ENCODE peak calls at places on chromosomes 11 and 22, in four cellular contexts. H is SK-N-SH, J is GM12878, G is HepG2. Z is an unnamed sample.

GRCh38 chr11:84685976-84686375 is 941.2 kb downstream of the DLG2 start:
- DNase-seq in J (no peak), H (no peak), G (no peak), Z (no peak)

GRCh38 chr11:72668645-72669347 is 5.4 kb downstream of the PDE2A start:
- DNase-seq in G (no peak), J (peak), H (no peak), Z (no peak)

GRCh38 chr11:124890701-124891389 is 6.8 kb downstream of the ROBO4 start:
- DNase-seq in J (no peak), G (no peak), H (peak), Z (no peak)

GRCh38 chr11:69377029-69377952 is 83.3 kb downstream of the MYEOV start:
- DNase-seq in H (no peak), J (no peak), G (no peak), Z (no peak)

GRCh38 chr11:6864436-6864835 is 1.6 kb downstream of the OR10A2 start:
- DNase-seq in G (no peak), J (no peak), H (no peak), Z (no peak)

GRCh38 chr22:49972163-49973017 is 11.8 kb downstream of the PIM3 start:
- DNase-seq in G (no peak), J (no peak), H (peak), Z (peak)

GRCh38 chr11:35357893-35358292 is 61.5 kb downstream of the SLC1A2 start:
- DNase-seq in G (no peak), H (no peak), J (no peak), Z (no peak)

GRCh38 chr22:37267661-37268413 is 14.5 kb upstream of the CYTH4 start:
- DNase-seq in J (no peak), H (no peak), G (no peak), Z (no peak)

GRCh38 chr11:17598700-17599459 is 51.8 kb downstream of the OTOG start:
- DNase-seq in G (peak), H (peak), J (peak), Z (peak)

GRCh38 chr11:95156916-95157568 is 67.4 kb downstream of the ENDOD1 start:
- DNase-seq in H (no peak), J (no peak), G (no peak), Z (no peak)

GRCh38 chr22:42327462-42328129 is 57.1 kb upstream of the TCF20 start:
- DNase-seq in H (no peak), J (no peak), G (no peak), Z (no peak)

GRCh38 chr11:34738237-34738636 is 117.3 kb downstream of the EHF start:
- DNase-seq in H (no peak), J (no peak), G (no peak), Z (no peak)

GRCh38 chr11:35303596-35304392 is 115.6 kb downstream of the SLC1A2 start:
- DNase-seq in G (peak), H (no peak), J (no peak), Z (no peak)

GRCh38 chr22:39012525-39013516 is 1.2 kb upstream of the APOBEC3C start:
- DNase-seq in J (no peak), G (no peak), H (no peak), Z (no peak)

GRCh38 chr22:27377901-27378300 is 423.7 kb downstream of the MN1 start:
- DNase-seq in G (no peak), J (no peak), H (no peak), Z (no peak)

GRCh38 chr22:50599816-50600454 is 658 bp upstream of the MAPK8IP2 start:
- DNase-seq in H (peak), J (no peak), G (peak), Z (peak)

GRCh38 chr11:32255876-32256275 is 165.0 kb downstream of the RCN1 start:
- DNase-seq in J (no peak), G (no peak), H (no peak), Z (no peak)

GRCh38 chr11:123479048-123479837 is 49.2 kb downstream of the GRAMD1B start:
- DNase-seq in J (peak), G (no peak), H (no peak), Z (no peak)

GRCh38 chr22:32058656-32059280 is 15.7 kb downstream of the SLC5A1 start:
- DNase-seq in J (no peak), H (no peak), G (no peak), Z (no peak)

GRCh38 chr11:4539603-4540219 is 5.3 kb upstream of the OR52M1 start:
- DNase-seq in J (no peak), G (peak), H (peak), Z (no peak)

GRCh38 chr11:100759106-100759505 is 72.0 kb downstream of the ARHGAP42 start:
- DNase-seq in H (no peak), G (no peak), J (no peak), Z (no peak)

GRCh38 chr22:30947821-30948454 is 20.6 kb downstream of the MORC2 start:
- DNase-seq in H (peak), G (peak), J (no peak), Z (no peak)

GRCh38 chr22:46079861-46080821 is 70.2 kb upstream of the PPARA start:
- DNase-seq in J (no peak), H (peak), G (no peak), Z (no peak)

GRCh38 chr11:57376095-57376812 is 4.7 kb downstream of the PRG3 start:
- DNase-seq in H (peak), J (no peak), G (no peak), Z (no peak)

GRCh38 chr11:6979365-6979764 is 40.8 kb downstream of the ZNF214 start:
- DNase-seq in J (no peak), H (no peak), G (no peak), Z (no peak)

GRCh38 chr11:79375818-79376550 is 64.8 kb downstream of the TENM4 start:
- DNase-seq in G (no peak), H (no peak), J (no peak), Z (no peak)

GRCh38 chr11:72625746-72626636 is 48.2 kb downstream of the PDE2A start:
- DNase-seq in H (peak), G (peak), J (no peak), Z (no peak)

DNA sequence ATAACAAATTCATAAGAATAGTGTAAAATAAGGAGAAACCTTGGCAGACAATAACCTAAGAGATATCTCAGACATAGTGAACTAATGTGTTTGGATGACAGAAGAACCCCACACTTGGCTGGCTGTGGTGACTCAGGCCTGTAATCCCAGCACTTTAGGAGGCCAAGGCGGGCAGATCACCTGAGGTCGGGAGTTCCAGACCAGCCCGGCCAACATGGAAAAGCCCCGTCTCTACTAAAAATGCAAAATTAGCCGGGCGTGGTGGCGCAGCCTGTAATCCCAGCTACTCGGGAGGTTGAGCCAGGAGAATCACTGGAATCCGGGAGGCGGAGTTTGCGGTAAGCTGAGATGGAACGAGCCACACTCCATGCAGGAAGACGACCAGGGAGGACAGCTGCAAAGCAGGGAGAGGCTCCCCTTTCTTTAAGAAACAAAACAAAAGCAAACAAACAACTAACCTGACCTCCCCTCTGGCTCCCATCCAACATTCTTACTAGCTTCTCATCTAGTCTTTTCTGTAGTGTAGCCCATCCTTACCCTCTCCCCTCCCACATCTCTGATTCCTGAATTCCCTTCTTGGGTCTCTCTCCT is 84.2 kb downstream of the ZNF280B start:
- DNase-seq in J (no peak), G (no peak), H (no peak), Z (no peak)
- TF ChIP-seq TCF12 in J (no peak), G (no peak), H (no peak), Z (no peak)

DNA sequence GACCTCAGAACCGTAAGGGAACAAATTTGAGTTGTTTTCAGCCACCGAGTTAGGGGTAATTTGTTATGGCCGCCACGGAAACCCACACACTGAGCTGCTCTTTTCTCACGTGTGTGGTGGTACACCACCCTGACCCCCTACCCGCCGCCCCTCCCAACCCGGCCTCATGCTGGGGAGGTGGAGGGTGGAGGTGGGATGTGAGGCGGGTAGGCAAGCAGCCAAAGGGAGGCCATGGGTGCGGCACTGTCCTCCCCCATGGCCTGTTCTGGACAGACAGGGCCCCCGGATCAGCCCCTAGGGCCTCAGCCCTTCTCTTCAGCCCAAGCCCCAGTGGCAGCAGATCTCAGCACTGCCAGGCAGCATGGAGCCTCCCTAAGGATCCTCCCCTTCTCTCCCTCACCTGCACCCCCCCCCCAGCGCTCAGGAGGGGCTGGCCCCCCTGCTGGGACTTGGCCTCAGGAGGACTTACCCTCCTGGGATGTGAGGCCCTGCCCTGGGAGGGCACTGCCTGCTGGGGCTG is 7.9 kb downstream of the PRR5 start:
- DNase-seq in H (no peak), G (no peak), J (no peak), Z (no peak)
- TF ChIP-seq TCF12 in H (no peak), G (no peak), J (no peak), Z (no peak)

GRCh38 chr11:62400281-62400680 is 18.6 kb upstream of the SCGB1A1 start:
- DNase-seq in J (no peak), H (no peak), G (no peak), Z (no peak)
- TF ChIP-seq TCF12 in J (no peak), H (no peak), G (no peak), Z (no peak)

GRCh38 chr11:117796456-117797428 is at the start of gene DSCAML1:
- DNase-seq in H (peak), G (no peak), J (no peak), Z (peak)
- TF ChIP-seq TCF12 in H (no peak), G (no peak), J (no peak), Z (no peak)

DNA sequence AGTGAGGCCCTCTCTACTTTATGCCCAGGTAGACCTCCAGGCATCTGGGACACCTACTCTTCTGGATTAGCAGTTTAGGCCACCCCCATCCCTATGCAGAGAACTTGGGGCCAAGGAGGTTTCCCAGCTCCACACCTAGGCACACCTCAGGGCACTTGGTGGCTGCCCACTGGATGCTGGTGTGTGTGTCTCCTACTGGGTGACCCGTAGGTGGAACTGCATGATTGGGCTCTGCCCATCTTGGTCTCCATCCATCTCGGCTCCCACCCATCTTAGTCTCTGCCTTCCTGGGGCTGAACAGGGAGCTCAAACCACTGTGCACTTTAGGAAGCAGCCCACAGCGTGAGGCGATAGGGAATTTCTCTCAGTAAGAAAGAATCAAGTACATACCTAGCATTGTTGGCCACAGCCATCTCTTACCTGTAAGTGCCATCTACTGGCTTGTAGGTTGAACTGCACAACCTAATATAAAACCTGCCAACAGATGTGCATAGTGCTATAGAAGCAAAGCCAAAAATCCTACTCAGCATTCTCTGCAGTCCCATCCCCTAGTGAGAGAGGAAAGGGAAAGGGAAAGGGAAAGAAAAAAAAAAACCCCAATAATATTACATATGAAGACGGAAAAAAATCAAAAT is 61.6 kb upstream of the PTPN5 start:
- DNase-seq in J (no peak), G (peak), H (peak), Z (peak)
- TF ChIP-seq TCF12 in J (no peak), G (no peak), H (no peak), Z (no peak)

GRCh38 chr11:64835616-64836447 is 8.6 kb downstream of the CDC42BPG start:
- DNase-seq in J (no peak), G (no peak), H (no peak), Z (no peak)

GRCh38 chr11:64836448-64837072 is 7.9 kb downstream of the CDC42BPG start:
- DNase-seq in H (no peak), J (no peak), G (no peak), Z (no peak)

GRCh38 chr11:64833509-64833908 is 10.9 kb downstream of the CDC42BPG start:
- DNase-seq in J (no peak), G (no peak), H (no peak), Z (no peak)

GRCh38 chr11:64834031-64834722 is 10.3 kb downstream of the CDC42BPG start:
- DNase-seq in G (no peak), J (no peak), H (no peak), Z (no peak)

DNA sequence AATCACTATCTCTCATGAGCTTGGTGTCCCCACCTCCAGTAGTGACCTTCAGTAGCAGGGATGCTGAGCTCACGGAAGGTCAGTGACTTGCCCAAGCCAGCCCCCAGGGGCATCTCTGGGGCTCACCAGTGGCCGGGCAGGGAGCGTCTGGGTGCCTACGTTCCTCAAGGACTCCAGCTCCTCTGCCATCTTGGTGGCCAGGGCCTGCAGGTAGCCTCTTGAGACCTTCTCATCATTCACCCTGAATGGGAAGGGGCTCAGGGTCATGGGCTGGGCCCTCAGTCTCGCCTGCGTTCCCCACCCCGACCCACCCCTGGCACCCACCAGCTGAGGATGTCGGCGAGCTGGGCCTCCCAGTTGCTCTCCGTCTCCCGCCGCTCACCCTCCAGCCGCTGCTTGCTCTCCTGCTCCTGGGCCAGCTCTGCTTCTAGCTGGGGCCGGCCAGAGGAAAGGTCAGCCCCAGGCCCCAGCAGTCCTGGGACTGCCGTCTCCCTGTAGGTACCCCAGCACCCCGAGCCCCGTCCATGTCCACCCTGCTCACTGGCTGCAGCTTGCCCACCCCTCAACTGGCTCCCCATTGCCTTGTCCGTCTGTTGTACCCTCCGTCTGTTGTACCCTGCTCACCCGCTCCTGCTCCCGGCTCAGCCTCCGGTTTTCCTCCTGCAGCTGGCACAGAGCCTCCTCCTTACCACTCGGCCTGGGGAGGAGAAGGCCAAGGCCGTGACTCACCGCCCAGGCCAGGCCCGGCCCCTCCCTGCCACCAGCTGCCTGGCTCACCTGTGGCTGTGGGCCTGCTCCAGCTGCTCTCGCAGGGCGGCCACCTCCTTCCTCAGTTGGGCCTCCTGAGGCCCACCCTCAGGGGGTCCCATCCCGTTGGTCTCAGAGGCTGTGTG is 9.5 kb downstream of the CDC42BPG start:
- DNase-seq in J (no peak), H (no peak), G (no peak), Z (no peak)
- TF ChIP-seq TCF12 in J (no peak), H (peak), G (no peak), Z (no peak)

GRCh38 chr11:99424313-99425084 is 403.8 kb downstream of the CNTN5 start:
- DNase-seq in G (no peak), H (no peak), J (no peak), Z (no peak)

GRCh38 chr11:99422581-99423434 is 402.1 kb downstream of the CNTN5 start:
- DNase-seq in G (no peak), H (no peak), J (no peak), Z (no peak)

GRCh38 chr11:99423435-99423983 is 402.8 kb downstream of the CNTN5 start:
- DNase-seq in H (no peak), J (no peak), G (no peak), Z (no peak)

GRCh38 chr11:99419991-99420390 is 399.2 kb downstream of the CNTN5 start:
- DNase-seq in G (no peak), J (no peak), H (no peak), Z (no peak)

GRCh38 chr11:99418927-99419707 is 398.4 kb downstream of the CNTN5 start:
- DNase-seq in J (no peak), H (no peak), G (no peak), Z (no peak)
- TF ChIP-seq TCF12 in J (no peak), H (no peak), G (no peak), Z (no peak)

GRCh38 chr11:117072517-117073218 is 25.6 kb downstream of the SIK3 start:
- DNase-seq in H (no peak), J (peak), G (peak), Z (no peak)
- TF ChIP-seq TCF12 in H (peak), J (no peak), G (no peak), Z (no peak)

Z was measured in H1.